ENCODE peak calls at places on chromosomes 3 and 15, in seven cellular contexts. V is lower leg skin, Z is breast epithelium, K is heart left ventricle, I is GM13976, U is right atrium auricular region, G is cardiac muscle cell. D is an unnamed sample.

GRCh38 chr3:184679056-184679502 is 32.8 kb downstream of the MAGEF1 start:
- DNase-seq in U (no peak), K (peak), G (peak), V (no peak), Z (no peak), I (no peak), D (no peak)

GRCh38 chr3:106058485-106058884 is 189.7 kb upstream of the CBLB start:
- DNase-seq in G (peak), I (no peak), Z (no peak), V (no peak), U (no peak), K (no peak), D (no peak)

GRCh38 chr15:62035256-62035908 is 24.9 kb downstream of the VPS13C start:
- DNase-seq in Z (no peak), G (no peak), K (no peak), I (no peak), U (no peak), V (no peak), D (no peak)

GRCh38 chr3:39748002-39748401 is 61.4 kb upstream of the MYRIP start:
- DNase-seq in K (no peak), V (no peak), G (no peak), U (no peak), Z (no peak), I (no peak), D (no peak)

GRCh38 chr3:32873491-32874130 is 55.8 kb downstream of the TRIM71 start:
- DNase-seq in G (no peak), V (no peak), Z (no peak), I (no peak), U (no peak), K (no peak), D (no peak)

GRCh38 chr3:58924581-58924980 is 125.2 kb downstream of the CFAP20DC start:
- DNase-seq in Z (no peak), G (no peak), K (no peak), I (no peak), V (no peak), U (no peak), D (no peak)

GRCh38 chr3:120052685-120053084 is 41.6 kb downstream of the GSK3B start:
- DNase-seq in U (no peak), Z (no peak), V (no peak), G (no peak), K (no peak), I (no peak), D (no peak)

GRCh38 chr3:52240059-52240885 is 1.3 kb upstream of the TWF2 start:
- DNase-seq in G (no peak), I (peak), V (peak), Z (no peak), K (no peak), U (peak), D (no peak)

GRCh38 chr15:71443538-71443937 is 328.3 kb downstream of the THSD4 start:
- DNase-seq in U (peak), V (peak), Z (peak), I (peak), K (peak), G (peak), D (peak)

GRCh38 chr3:185537369-185537970 is 14.9 kb downstream of the LIPH start:
- DNase-seq in I (peak), Z (no peak), K (peak), G (no peak), V (peak), U (peak), D (no peak)

GRCh38 chr15:65919353-65919752 is 50.1 kb downstream of the RAB11A start:
- DNase-seq in V (no peak), K (no peak), U (no peak), Z (no peak), G (no peak), I (no peak), D (no peak)

GRCh38 chr15:24916305-24917009 is 38.3 kb upstream of the SNRPN start:
- DNase-seq in V (no peak), U (no peak), I (no peak), Z (no peak), G (no peak), K (no peak), D (no peak)

GRCh38 chr15:81361891-81362290 is 12.1 kb downstream of the TMC3 start:
- DNase-seq in I (no peak), K (no peak), U (no peak), V (no peak), G (no peak), Z (no peak), D (no peak)

GRCh38 chr3:100368421-100368820 is 32.5 kb downstream of the TOMM70 start:
- DNase-seq in Z (no peak), V (no peak), U (no peak), I (no peak), K (no peak), G (no peak), D (no peak)

GRCh38 chr3:173719585-173719984 is 322.0 kb downstream of the NLGN1 start:
- DNase-seq in Z (no peak), K (no peak), I (no peak), V (no peak), U (no peak), G (no peak), D (no peak)

GRCh38 chr3:59186735-59187134 is 136.9 kb upstream of the CFAP20DC start:
- DNase-seq in K (no peak), I (no peak), G (no peak), V (no peak), U (no peak), Z (no peak), D (no peak)

GRCh38 chr3:3216401-3216800 is 36.9 kb upstream of the CRBN start:
- DNase-seq in K (no peak), G (no peak), V (no peak), I (no peak), U (no peak), Z (no peak), D (no peak)

GRCh38 chr3:90005448-90005847 is 898.0 kb downstream of the EPHA3 start:
- DNase-seq in V (no peak), Z (no peak), I (no peak), K (no peak), U (no peak), G (no peak), D (no peak)

GRCh38 chr3:72617420-72618024 is 230.7 kb downstream of the SHQ1 start:
- DNase-seq in V (no peak), G (no peak), I (no peak), K (no peak), U (no peak), Z (no peak), D (no peak)

GRCh38 chr15:58530056-58530590 is 98.3 kb downstream of the LIPC start:
- DNase-seq in V (peak), U (no peak), Z (no peak), I (no peak), G (no peak), K (no peak), D (no peak)

GRCh38 chr3:79367066-79367465 is 400.7 kb downstream of the ROBO1 start:
- DNase-seq in K (no peak), U (no peak), I (no peak), Z (no peak), V (no peak), G (no peak), D (no peak)

GRCh38 chr15:63019539-63020109 is 22.9 kb upstream of the TPM1 start:
- DNase-seq in G (peak), I (no peak), U (no peak), V (peak), K (no peak), Z (peak), D (no peak)

GRCh38 chr15:88802250-88802990 is 816 bp upstream of the ACAN start:
- DNase-seq in I (no peak), U (no peak), G (no peak), V (peak), Z (no peak), K (no peak), D (no peak)

GRCh38 chr3:133840055-133840737 is 34.6 kb downstream of the SRPRB start:
- DNase-seq in I (no peak), K (no peak), U (no peak), V (peak), G (no peak), Z (no peak), D (no peak)

GRCh38 chr15:32651229-32651837 is 9.8 kb downstream of the SCG5 start:
- DNase-seq in Z (no peak), G (peak), I (peak), U (no peak), V (no peak), K (peak), D (no peak)

GRCh38 chr15:90062729-90063684 is 39.3 kb downstream of the IDH2 start:
- DNase-seq in G (no peak), K (no peak), I (no peak), Z (no peak), U (no peak), V (no peak), D (no peak)

GRCh38 chr3:191627064-191627463 is 166.1 kb downstream of the PYDC2 start:
- DNase-seq in K (no peak), V (no peak), I (no peak), G (no peak), U (no peak), Z (no peak), D (no peak)

GRCh38 chr3:181265750-181266333 is 276.3 kb upstream of the DNAJC19 start:
- DNase-seq in U (no peak), I (no peak), K (no peak), V (no peak), Z (no peak), G (no peak), D (no peak)

GRCh38 chr15:32872606-32873291 is 154.9 kb downstream of the GREM1 start:
- DNase-seq in K (no peak), G (no peak), V (no peak), Z (no peak), U (peak), I (no peak), D (no peak)

GRCh38 chr3:149011676-149012075 is 20.3 kb downstream of the GYG1 start:
- DNase-seq in V (no peak), Z (no peak), U (no peak), I (no peak), G (no peak), K (no peak), D (no peak)

GRCh38 chr3:173371848-173372487 is 25.6 kb upstream of the NLGN1 start:
- DNase-seq in U (no peak), G (peak), V (no peak), I (no peak), Z (no peak), K (peak), D (no peak)

GRCh38 chr15:70267879-70268278 is 170.2 kb upstream of the TLE3 start:
- DNase-seq in K (no peak), Z (no peak), I (no peak), G (no peak), U (no peak), V (no peak), D (no peak)

GRCh38 chr3:134460965-134461364 is 24.8 kb downstream of the ANAPC13 start:
- DNase-seq in G (no peak), V (no peak), U (no peak), Z (no peak), K (no peak), I (no peak), D (no peak)

GRCh38 chr3:123343296-123344174 is 105.4 kb downstream of the ADCY5 start:
- DNase-seq in K (peak), Z (peak), I (no peak), U (no peak), G (peak), V (no peak), D (no peak)

GRCh38 chr15:85785887-85786777 is 8.6 kb downstream of the KLHL25 start:
- DNase-seq in K (no peak), I (peak), G (no peak), Z (no peak), U (no peak), V (no peak), D (no peak)

GRCh38 chr15:69121198-69121828 is 39.1 kb upstream of the GLCE start:
- DNase-seq in U (no peak), V (no peak), Z (no peak), K (no peak), G (no peak), I (no peak), D (no peak)

GRCh38 chr15:63892794-63893441 is 59.2 kb upstream of the HERC1 start:
- DNase-seq in U (no peak), I (no peak), Z (no peak), K (no peak), G (no peak), V (no peak), D (no peak)

GRCh38 chr3:127019449-127019848 is 36.5 kb downstream of the PLXNA1 start:
- DNase-seq in G (no peak), K (no peak), Z (no peak), U (no peak), I (no peak), V (no peak), D (no peak)

GRCh38 chr15:31461375-31461774 is 134.7 kb downstream of the KLF13 start:
- DNase-seq in Z (no peak), K (peak), U (peak), G (no peak), V (peak), I (no peak), D (no peak)

GRCh38 chr3:42635111-42635510 is 18.4 kb upstream of the ZBTB47 start:
- DNase-seq in Z (no peak), U (no peak), K (no peak), V (no peak), G (no peak), I (no peak), D (no peak)
- TF ChIP-seq CTCF in Z (no peak), U (no peak), K (no peak), V (no peak), G (peak), I (no peak), D (no peak)

DNA sequence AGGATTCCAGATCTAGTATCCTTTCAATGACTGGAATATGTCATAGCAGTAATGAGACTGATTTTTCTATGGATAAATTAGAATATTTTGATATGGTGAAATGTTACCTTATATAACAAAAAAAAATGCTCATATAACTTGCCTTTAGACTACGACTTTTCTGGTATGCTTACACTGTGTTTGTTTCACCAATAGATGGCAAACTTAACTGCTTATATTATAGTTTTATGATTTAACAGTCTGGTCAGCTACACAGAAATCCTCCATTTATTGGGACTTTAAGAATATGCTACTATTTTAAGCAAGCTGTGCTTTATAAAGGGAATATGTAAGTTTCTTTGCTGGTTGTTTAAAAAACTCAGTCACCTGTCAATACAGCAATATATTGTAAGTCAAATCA is 205.6 kb downstream of the VGLL3 start:
- DNase-seq in Z (no peak), G (no peak), U (no peak), V (no peak), I (no peak), K (no peak), D (no peak)
- TF ChIP-seq CTCF in Z (no peak), G (peak), U (peak), V (no peak), I (no peak), K (peak), D (peak)

DNA sequence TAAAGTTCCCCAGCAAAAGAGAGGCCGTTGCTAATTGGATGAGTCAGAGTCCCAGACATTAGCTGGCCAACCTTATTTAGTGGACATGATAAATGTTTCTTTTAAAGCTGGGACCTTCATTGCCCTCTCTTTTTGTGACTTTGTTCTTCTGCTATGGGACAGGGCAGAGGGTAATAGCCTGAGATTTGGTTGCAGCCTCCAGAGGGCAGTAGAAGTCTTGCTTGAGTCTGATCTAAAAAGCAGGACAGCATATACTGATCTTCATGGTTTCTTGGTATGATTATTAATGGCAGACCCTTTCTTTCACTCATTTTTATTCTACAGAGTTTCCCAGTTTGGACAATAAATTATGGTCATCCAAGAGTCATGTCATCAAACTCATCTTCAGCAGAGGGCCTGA is 25.1 kb upstream of the ZKSCAN7 start:
- DNase-seq in V (no peak), U (no peak), G (no peak), I (peak), Z (no peak), K (no peak), D (no peak)
- TF ChIP-seq CTCF in V (no peak), U (no peak), G (peak), I (peak), Z (no peak), K (no peak), D (no peak)

GRCh38 chr3:159766563-159767185 is 222.0 kb upstream of the IL12A start:
- DNase-seq in Z (no peak), V (no peak), G (peak), I (no peak), U (no peak), K (peak), D (no peak)
- TF ChIP-seq CTCF in Z (peak), V (no peak), G (peak), I (no peak), U (peak), K (peak), D (peak)

D was measured in mesothelial cell of epicardium.